ENCODE peak calls at places on chromosomes 3 and 15, in nine cellular contexts. One of them, this sample, is unnamed.

GRCh38 chr15:81293728-81294500 is 30.0 kb downstream of the STARD5 start:
- DNase-seq in pancreas: no peak
- DNase-seq in endothelial cell of umbilical vein: no peak
- DNase-seq in psoas muscle: no peak
- DNase-seq in cardiac muscle cell: no peak
- DNase-seq in fibroblast of lung: no peak
- DNase-seq in hepatocyte: no peak
- DNase-seq in keratinocyte: no peak
- DNase-seq in osteoblast: no peak
- DNase-seq in this sample: no peak

GRCh38 chr15:25545017-25545416 is 106.2 kb upstream of the UBE3A start:
- DNase-seq in pancreas: no peak
- DNase-seq in endothelial cell of umbilical vein: no peak
- DNase-seq in psoas muscle: no peak
- DNase-seq in cardiac muscle cell: no peak
- DNase-seq in fibroblast of lung: no peak
- DNase-seq in hepatocyte: no peak
- DNase-seq in keratinocyte: no peak
- DNase-seq in osteoblast: no peak
- DNase-seq in this sample: no peak

GRCh38 chr3:149657796-149658443 is at the start of gene WWTR1:
- DNase-seq in pancreas: peak
- DNase-seq in endothelial cell of umbilical vein: peak
- DNase-seq in psoas muscle: peak
- DNase-seq in cardiac muscle cell: peak
- DNase-seq in fibroblast of lung: peak
- DNase-seq in hepatocyte: peak
- DNase-seq in keratinocyte: no peak
- DNase-seq in osteoblast: peak
- DNase-seq in this sample: peak

GRCh38 chr15:68210821-68211655 is 5.9 kb upstream of the CALML4 start:
- DNase-seq in pancreas: no peak
- DNase-seq in endothelial cell of umbilical vein: peak
- DNase-seq in psoas muscle: peak
- DNase-seq in cardiac muscle cell: peak
- DNase-seq in fibroblast of lung: peak
- DNase-seq in hepatocyte: peak
- DNase-seq in keratinocyte: no peak
- DNase-seq in osteoblast: peak
- DNase-seq in this sample: peak

GRCh38 chr15:43792761-43793493 is 807 bp downstream of the SERF2 start:
- DNase-seq in pancreas: peak
- DNase-seq in endothelial cell of umbilical vein: peak
- DNase-seq in psoas muscle: peak
- DNase-seq in cardiac muscle cell: peak
- DNase-seq in fibroblast of lung: no peak
- DNase-seq in hepatocyte: peak
- DNase-seq in keratinocyte: no peak
- DNase-seq in osteoblast: no peak
- DNase-seq in this sample: no peak

GRCh38 chr3:156120528-156121251 is at the start of gene KCNAB1:
- DNase-seq in pancreas: no peak
- DNase-seq in endothelial cell of umbilical vein: no peak
- DNase-seq in psoas muscle: no peak
- DNase-seq in cardiac muscle cell: no peak
- DNase-seq in fibroblast of lung: no peak
- DNase-seq in hepatocyte: no peak
- DNase-seq in keratinocyte: no peak
- DNase-seq in osteoblast: no peak
- DNase-seq in this sample: peak

GRCh38 chr3:184133840-184134745 is 1.1 kb upstream of the EIF2B5 start:
- DNase-seq in pancreas: peak
- DNase-seq in endothelial cell of umbilical vein: peak
- DNase-seq in psoas muscle: peak
- DNase-seq in cardiac muscle cell: peak
- DNase-seq in fibroblast of lung: peak
- DNase-seq in hepatocyte: peak
- DNase-seq in keratinocyte: peak
- DNase-seq in osteoblast: peak
- DNase-seq in this sample: peak

GRCh38 chr3:195823998-195824397 is 12.3 kb upstream of the MUC4 start:
- DNase-seq in pancreas: no peak
- DNase-seq in endothelial cell of umbilical vein: no peak
- DNase-seq in psoas muscle: no peak
- DNase-seq in cardiac muscle cell: peak
- DNase-seq in fibroblast of lung: no peak
- DNase-seq in hepatocyte: no peak
- DNase-seq in keratinocyte: no peak
- DNase-seq in osteoblast: peak
- DNase-seq in this sample: no peak

GRCh38 chr15:70650567-70650966 is 112.8 kb downstream of the UACA start:
- DNase-seq in pancreas: no peak
- DNase-seq in endothelial cell of umbilical vein: peak
- DNase-seq in psoas muscle: no peak
- DNase-seq in cardiac muscle cell: no peak
- DNase-seq in fibroblast of lung: no peak
- DNase-seq in hepatocyte: no peak
- DNase-seq in keratinocyte: peak
- DNase-seq in osteoblast: no peak
- DNase-seq in this sample: no peak

GRCh38 chr3:69210068-69210730 is 87.8 kb upstream of the LMOD3 start:
- DNase-seq in pancreas: no peak
- DNase-seq in endothelial cell of umbilical vein: no peak
- DNase-seq in psoas muscle: no peak
- DNase-seq in cardiac muscle cell: no peak
- DNase-seq in fibroblast of lung: no peak
- DNase-seq in hepatocyte: no peak
- DNase-seq in keratinocyte: no peak
- DNase-seq in osteoblast: no peak
- DNase-seq in this sample: no peak

GRCh38 chr3:122258757-122259371 is 66.2 kb upstream of the CSTA start:
- DNase-seq in pancreas: peak
- DNase-seq in endothelial cell of umbilical vein: peak
- DNase-seq in psoas muscle: peak
- DNase-seq in cardiac muscle cell: peak
- DNase-seq in fibroblast of lung: peak
- DNase-seq in hepatocyte: peak
- DNase-seq in keratinocyte: no peak
- DNase-seq in osteoblast: peak
- DNase-seq in this sample: peak

GRCh38 chr15:52151353-52151752 is 38.8 kb upstream of the BCL2L10 start:
- DNase-seq in pancreas: no peak
- DNase-seq in endothelial cell of umbilical vein: peak
- DNase-seq in psoas muscle: no peak
- DNase-seq in cardiac muscle cell: no peak
- DNase-seq in fibroblast of lung: no peak
- DNase-seq in hepatocyte: no peak
- DNase-seq in keratinocyte: no peak
- DNase-seq in osteoblast: peak
- DNase-seq in this sample: no peak

DNA sequence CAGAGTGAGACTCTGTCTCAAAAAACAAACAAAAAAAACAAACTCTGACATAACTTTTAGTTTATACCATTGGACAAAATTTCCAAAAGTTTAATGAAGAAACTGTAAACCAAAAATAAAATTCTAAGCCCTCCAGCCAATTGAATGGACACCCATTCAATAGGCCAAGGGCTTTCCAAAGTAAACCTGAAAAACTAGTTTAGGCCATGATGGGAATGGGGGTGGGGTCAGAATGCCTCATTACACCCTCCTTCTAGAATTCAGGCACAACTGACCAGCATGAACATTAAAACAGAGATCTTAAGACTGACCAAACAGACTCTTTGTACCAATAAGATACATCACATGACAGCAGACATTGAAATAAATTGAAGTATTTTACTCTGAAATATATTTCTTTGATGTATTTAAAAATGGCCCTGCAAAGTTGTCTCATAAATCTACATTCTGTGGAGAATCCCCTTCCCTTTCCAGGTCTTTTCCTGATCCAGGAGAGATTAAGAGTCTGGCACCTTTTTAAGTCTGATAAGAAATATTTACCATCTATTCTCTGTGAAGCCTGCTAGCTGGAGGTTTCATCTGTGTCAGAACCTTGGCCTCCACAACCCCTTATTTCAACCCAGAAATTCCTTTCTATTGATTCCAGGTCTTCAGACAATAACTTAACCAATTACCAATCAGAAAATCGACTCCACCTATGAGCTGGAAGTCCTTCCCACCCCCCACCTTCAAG is 15.7 kb downstream of the THOC7 start:
- DNase-seq in pancreas: no peak
- DNase-seq in endothelial cell of umbilical vein: no peak
- DNase-seq in psoas muscle: no peak
- DNase-seq in cardiac muscle cell: no peak
- DNase-seq in fibroblast of lung: no peak
- DNase-seq in hepatocyte: no peak
- DNase-seq in keratinocyte: no peak
- DNase-seq in osteoblast: no peak
- DNase-seq in this sample: peak
- H3K27ac ChIP-seq in pancreas: no peak
- H3K27ac ChIP-seq in endothelial cell of umbilical vein: no peak
- H3K27ac ChIP-seq in psoas muscle: no peak
- H3K27ac ChIP-seq in cardiac muscle cell: no peak
- H3K27ac ChIP-seq in fibroblast of lung: no peak
- H3K27ac ChIP-seq in hepatocyte: no peak
- H3K27ac ChIP-seq in keratinocyte: no peak
- H3K27ac ChIP-seq in osteoblast: no peak
- H3K27ac ChIP-seq in this sample: peak

GRCh38 chr3:20099020-20099539 is 58.8 kb downstream of the KAT2B start:
- DNase-seq in pancreas: no peak
- DNase-seq in endothelial cell of umbilical vein: no peak
- DNase-seq in psoas muscle: no peak
- DNase-seq in cardiac muscle cell: no peak
- DNase-seq in fibroblast of lung: no peak
- DNase-seq in hepatocyte: no peak
- DNase-seq in keratinocyte: no peak
- DNase-seq in osteoblast: no peak
- DNase-seq in this sample: no peak
- H3K4me3 ChIP-seq in pancreas: no peak
- H3K4me3 ChIP-seq in endothelial cell of umbilical vein: no peak
- H3K4me3 ChIP-seq in psoas muscle: no peak
- H3K4me3 ChIP-seq in cardiac muscle cell: no peak
- H3K4me3 ChIP-seq in fibroblast of lung: no peak
- H3K4me3 ChIP-seq in hepatocyte: no peak
- H3K4me3 ChIP-seq in keratinocyte: no peak
- H3K4me3 ChIP-seq in osteoblast: no peak
- H3K4me3 ChIP-seq in this sample: no peak

GRCh38 chr3:24481193-24481592 is 13.5 kb downstream of the THRB start:
- DNase-seq in pancreas: no peak
- DNase-seq in endothelial cell of umbilical vein: no peak
- DNase-seq in psoas muscle: no peak
- DNase-seq in cardiac muscle cell: no peak
- DNase-seq in fibroblast of lung: no peak
- DNase-seq in hepatocyte: no peak
- DNase-seq in keratinocyte: no peak
- DNase-seq in osteoblast: no peak
- DNase-seq in this sample: no peak
- TF ChIP-seq CTCF in pancreas: no peak
- TF ChIP-seq CTCF in endothelial cell of umbilical vein: no peak
- TF ChIP-seq CTCF in psoas muscle: no peak
- TF ChIP-seq CTCF in cardiac muscle cell: no peak
- TF ChIP-seq CTCF in fibroblast of lung: no peak
- TF ChIP-seq CTCF in hepatocyte: no peak
- TF ChIP-seq CTCF in keratinocyte: no peak
- TF ChIP-seq CTCF in osteoblast: no peak
- TF ChIP-seq CTCF in this sample: no peak

GRCh38 chr3:64143399-64144130 is 81.7 kb downstream of the PRICKLE2 start:
- DNase-seq in pancreas: no peak
- DNase-seq in endothelial cell of umbilical vein: peak
- DNase-seq in psoas muscle: no peak
- DNase-seq in cardiac muscle cell: peak
- DNase-seq in fibroblast of lung: peak
- DNase-seq in hepatocyte: no peak
- DNase-seq in keratinocyte: no peak
- DNase-seq in osteoblast: peak
- DNase-seq in this sample: peak
- H3K27ac ChIP-seq in pancreas: no peak
- H3K27ac ChIP-seq in endothelial cell of umbilical vein: no peak
- H3K27ac ChIP-seq in psoas muscle: no peak
- H3K27ac ChIP-seq in cardiac muscle cell: no peak
- H3K27ac ChIP-seq in fibroblast of lung: peak
- H3K27ac ChIP-seq in hepatocyte: no peak
- H3K27ac ChIP-seq in keratinocyte: peak
- H3K27ac ChIP-seq in osteoblast: peak
- H3K27ac ChIP-seq in this sample: no peak